ENCODE peak calls at places on chromosomes 3 and 15, in four cellular contexts. N, V, T and Q are unnamed samples.

GRCh38 chr15:36947035-36947719 is 153.2 kb downstream of the MEIS2 start:
- DNase-seq in T (no peak), N (no peak), V (no peak), Q (no peak)

GRCh38 chr3:72754582-72754981 is 93.7 kb downstream of the SHQ1 start:
- DNase-seq in V (no peak), N (no peak), T (no peak), Q (no peak)

GRCh38 chr3:10725067-10725466 is 91.0 kb upstream of the SLC6A11 start:
- DNase-seq in V (no peak), N (no peak), T (no peak), Q (no peak)

GRCh38 chr15:92068121-92068520 is 214.6 kb downstream of the SLCO3A1 start:
- DNase-seq in N (peak), V (no peak), T (no peak), Q (no peak)

GRCh38 chr3:190912736-190913135 is 50.2 kb upstream of the GMNC start:
- DNase-seq in N (no peak), T (no peak), V (no peak), Q (no peak)

GRCh38 chr3:69305011-69305410 is 80.9 kb downstream of the FRMD4B start:
- DNase-seq in T (no peak), N (no peak), V (no peak), Q (no peak)

GRCh38 chr15:82933576-82933975 is 18.9 kb downstream of the HOMER2 start:
- DNase-seq in N (no peak), V (no peak), T (no peak), Q (no peak)

GRCh38 chr15:83112233-83112958 is 5.0 kb downstream of the TM6SF1 start:
- DNase-seq in T (peak), V (no peak), N (no peak), Q (no peak)

GRCh38 chr3:18667552-18667951 is 242.4 kb upstream of the SATB1 start:
- DNase-seq in N (no peak), T (no peak), V (no peak), Q (no peak)

GRCh38 chr15:79948095-79948695 is 22.8 kb downstream of the BCL2A1 start:
- DNase-seq in T (peak), V (no peak), N (no peak), Q (peak)

GRCh38 chr15:32643907-32644445 is 2.5 kb downstream of the SCG5 start:
- DNase-seq in N (no peak), V (no peak), T (no peak), Q (no peak)

GRCh38 chr15:25565470-25566264 is 126.8 kb upstream of the UBE3A start:
- DNase-seq in V (no peak), N (no peak), T (no peak), Q (no peak)

GRCh38 chr3:179348325-179349013 is 960 bp downstream of the MFN1 start:
- DNase-seq in T (peak), V (peak), N (peak), Q (no peak)

GRCh38 chr15:75036269-75036668 is 12.9 kb downstream of the PPCDC start:
- DNase-seq in V (no peak), N (no peak), T (peak), Q (no peak)

GRCh38 chr3:69675773-69676660 is 63.2 kb upstream of the MITF start:
- DNase-seq in N (no peak), V (no peak), T (no peak), Q (no peak)

GRCh38 chr3:11080492-11080891 is 73.8 kb upstream of the HRH1 start:
- DNase-seq in N (no peak), T (no peak), V (no peak), Q (peak)

GRCh38 chr15:94246016-94246415 is 14.7 kb downstream of the MCTP2 start:
- DNase-seq in N (no peak), V (no peak), T (no peak), Q (no peak)

GRCh38 chr3:138862924-138863775 is 28.4 kb upstream of the PIK3CB start:
- DNase-seq in V (peak), N (no peak), T (peak), Q (peak)

GRCh38 chr3:70393881-70394612 is 81.6 kb upstream of the MDFIC2 start:
- DNase-seq in T (no peak), N (no peak), V (peak), Q (no peak)

GRCh38 chr15:52172869-52173268 is 18.3 kb downstream of the GNB5 start:
- DNase-seq in T (no peak), V (no peak), N (no peak), Q (no peak)

GRCh38 chr15:88385078-88385700 is 82.0 kb downstream of the MRPL46 start:
- DNase-seq in N (no peak), T (no peak), V (no peak), Q (peak)

GRCh38 chr3:178494376-178494775 is 41.9 kb upstream of the KCNMB2 start:
- DNase-seq in T (no peak), V (no peak), N (no peak), Q (no peak)

GRCh38 chr3:46065751-46066256 is 38.5 kb upstream of the XCR1 start:
- DNase-seq in V (no peak), N (no peak), T (no peak), Q (no peak)

GRCh38 chr3:194165619-194166018 is 29.7 kb downstream of the HES1 start:
- DNase-seq in N (no peak), V (peak), T (no peak), Q (no peak)

GRCh38 chr15:45705510-45706473 is 71.0 kb downstream of the SQOR start:
- DNase-seq in V (peak), N (peak), T (peak), Q (peak)

GRCh38 chr3:131976448-131976847 is 58.4 kb downstream of the CPNE4 start:
- DNase-seq in N (no peak), V (no peak), T (no peak), Q (no peak)

GRCh38 chr3:131973731-131974130 is 61.1 kb downstream of the CPNE4 start:
- DNase-seq in V (no peak), N (no peak), T (no peak), Q (no peak)

GRCh38 chr3:131977363-131977762 is 57.5 kb downstream of the CPNE4 start:
- DNase-seq in V (no peak), N (no peak), T (no peak), Q (no peak)

GRCh38 chr3:131972550-131972949 is 62.3 kb downstream of the CPNE4 start:
- DNase-seq in V (no peak), T (no peak), N (no peak), Q (no peak)

DNA sequence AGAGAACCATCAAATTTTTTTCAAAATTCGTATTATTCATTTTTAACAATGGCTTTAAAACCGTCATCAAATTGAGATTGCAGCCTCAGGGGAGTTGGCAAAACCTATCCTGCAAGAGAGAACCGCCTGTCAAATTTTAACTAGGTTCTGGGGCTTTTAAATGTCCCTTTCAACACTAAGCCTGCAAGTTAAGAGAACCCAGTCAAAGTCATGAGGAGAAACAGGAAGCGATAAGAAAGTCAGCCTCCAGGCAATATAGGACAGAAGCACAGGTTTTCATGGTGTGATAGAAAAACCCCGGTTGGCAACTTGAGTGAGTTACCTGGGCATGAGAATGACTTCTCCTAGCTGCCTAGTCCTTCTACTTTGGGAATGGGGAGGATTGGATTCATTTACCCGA is 59.8 kb downstream of the CPNE4 start:
- DNase-seq in V (no peak), N (no peak), T (no peak), Q (no peak)
- TF ChIP-seq ESRRA in V (no peak), N (no peak), T (no peak), Q (no peak)

DNA sequence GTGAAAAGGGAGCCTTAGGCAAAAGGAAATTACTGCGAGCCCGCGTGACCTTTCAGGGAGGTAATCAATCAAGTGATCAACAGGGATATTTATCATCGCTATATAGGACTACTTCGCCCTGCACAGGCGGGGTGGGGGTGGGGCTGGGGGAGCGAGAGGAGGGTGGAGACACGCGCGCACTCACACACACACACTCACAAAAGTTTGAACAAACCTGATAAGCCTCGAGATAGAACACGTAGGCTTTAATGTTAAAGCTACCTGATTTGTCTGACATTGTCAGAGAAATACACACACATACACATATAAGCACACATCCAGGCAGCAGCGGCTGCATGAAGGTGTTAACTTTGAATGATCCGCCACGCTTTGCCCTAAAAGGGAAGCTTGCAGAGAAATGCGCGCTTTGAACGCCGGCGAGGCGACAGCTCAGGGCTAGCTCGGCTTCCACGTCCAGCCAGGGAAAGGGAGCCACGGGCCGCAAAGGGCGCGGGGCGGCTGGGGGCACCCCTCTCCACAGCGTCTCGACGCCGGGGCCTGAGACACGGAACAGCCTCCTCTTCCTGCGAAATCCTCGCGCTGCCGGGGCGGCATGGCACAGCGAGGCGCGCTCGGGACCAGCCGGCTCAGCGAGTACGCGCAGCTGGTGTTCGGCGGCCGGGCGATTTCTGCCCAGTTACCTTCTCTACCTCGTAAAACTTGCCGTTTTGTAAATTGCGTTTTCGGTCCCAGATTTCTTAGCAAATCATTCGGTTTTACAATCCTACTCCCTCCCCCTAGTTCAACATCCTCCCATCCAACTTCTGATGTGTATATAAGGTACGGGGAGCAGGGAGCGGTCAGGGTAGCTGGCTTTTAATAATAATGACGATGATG is 4.8 kb upstream of the MECOM start:
- DNase-seq in V (no peak), T (no peak), N (no peak), Q (no peak)
- TF ChIP-seq REST in V (no peak), T (no peak), N (no peak), Q (no peak)

GRCh38 chr15:41856262-41856661 is 17.6 kb downstream of the PLA2G4B start:
- DNase-seq in N (no peak), T (no peak), V (no peak), Q (no peak)

GRCh38 chr15:41857316-41857715 is 18.7 kb downstream of the PLA2G4B start:
- DNase-seq in N (no peak), V (no peak), T (no peak), Q (no peak)

GRCh38 chr15:41860049-41860828 is 21.6 kb downstream of the PLA2G4B start:
- DNase-seq in V (peak), T (peak), N (no peak), Q (no peak)

GRCh38 chr15:41856716-41857115 is 18.1 kb downstream of the PLA2G4B start:
- DNase-seq in N (no peak), T (no peak), V (no peak), Q (no peak)

GRCh38 chr15:41858756-41859155 is 20.1 kb downstream of the PLA2G4B start:
- DNase-seq in V (no peak), T (no peak), N (no peak), Q (no peak)
- H3K27ac ChIP-seq in V (no peak), T (no peak), N (no peak), Q (no peak)

DNA sequence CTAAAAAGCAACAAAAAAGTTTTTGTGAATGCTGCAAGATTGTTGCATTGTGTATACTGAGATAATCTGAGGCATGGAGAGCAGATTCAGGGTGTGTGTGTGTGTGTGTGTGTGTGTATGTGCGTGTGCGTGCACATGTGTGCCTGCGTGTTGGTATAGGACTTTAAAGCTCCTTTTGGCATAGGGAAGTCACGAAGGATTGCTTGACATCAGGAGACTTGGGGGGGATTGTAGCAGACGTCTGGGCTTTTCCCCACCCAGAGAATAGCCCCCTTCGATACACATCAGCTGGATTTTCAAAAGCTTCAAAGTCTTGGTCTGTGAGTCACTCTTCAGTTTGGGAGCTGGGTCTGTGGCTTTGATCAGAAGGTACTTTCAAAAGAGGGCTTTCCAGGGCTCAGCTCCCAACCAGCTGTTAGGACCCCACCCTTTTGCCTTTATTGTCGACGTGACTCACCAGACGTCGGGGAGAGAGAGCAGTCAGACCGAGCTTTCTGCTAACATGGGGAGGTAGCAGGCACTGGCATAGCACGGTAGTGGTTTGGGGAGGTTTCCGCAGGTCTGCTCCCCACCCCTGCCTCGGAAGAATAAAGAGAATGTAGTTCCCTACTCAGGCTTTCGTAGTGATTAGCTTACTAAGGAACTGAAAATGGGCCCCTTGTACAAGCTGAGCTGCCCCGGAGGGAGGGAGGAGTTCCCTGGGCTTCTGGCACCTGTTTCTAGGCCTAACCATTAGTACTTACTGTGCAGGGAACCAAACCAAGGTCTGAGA is 4.7 kb downstream of the BHLHE40 start:
- DNase-seq in V (no peak), N (peak), T (peak), Q (peak)
- TF ChIP-seq ESRRA in V (no peak), N (peak), T (no peak), Q (no peak)

GRCh38 chr15:70272565-70273355 is 175.0 kb upstream of the TLE3 start:
- DNase-seq in N (no peak), V (no peak), T (no peak), Q (no peak)

GRCh38 chr15:70270752-70271111 is 173.0 kb upstream of the TLE3 start:
- DNase-seq in N (no peak), T (no peak), V (no peak), Q (no peak)

GRCh38 chr15:70269991-70270751 is 172.5 kb upstream of the TLE3 start:
- DNase-seq in V (no peak), N (no peak), T (no peak), Q (no peak)

GRCh38 chr15:70269331-70269911 is 171.7 kb upstream of the TLE3 start:
- DNase-seq in V (no peak), N (no peak), T (no peak), Q (no peak)

GRCh38 chr15:70271422-70272088 is 173.8 kb upstream of the TLE3 start:
- DNase-seq in V (no peak), T (no peak), N (no peak), Q (peak)
- TF ChIP-seq REST in V (no peak), T (no peak), N (no peak), Q (no peak)

GRCh38 chr15:98526094-98526493 is 122.2 kb upstream of the IGF1R start:
- DNase-seq in V (no peak), N (no peak), T (no peak), Q (no peak)
- H3K27ac ChIP-seq in V (no peak), N (no peak), T (no peak), Q (no peak)

GRCh38 chr3:99639579-99639978 is 1.2 kb downstream of the COL8A1 start:
- DNase-seq in V (no peak), T (no peak), N (no peak), Q (no peak)
- TF ChIP-seq ESRRA in V (no peak), T (no peak), N (no peak), Q (no peak)

GRCh38 chr3:58291671-58292338 is 14.2 kb upstream of the RPP14 start:
- DNase-seq in N (no peak), T (no peak), V (no peak), Q (no peak)
- TF ChIP-seq REST in N (no peak), T (no peak), V (no peak), Q (no peak)

GRCh38 chr3:15633766-15634588 is 32.4 kb downstream of the BTD start:
- DNase-seq in N (no peak), V (no peak), T (no peak), Q (no peak)

GRCh38 chr3:15637131-15637951 is 35.8 kb downstream of the BTD start:
- DNase-seq in N (peak), T (no peak), V (no peak), Q (no peak)

GRCh38 chr3:15634671-15635661 is 33.4 kb downstream of the BTD start:
- DNase-seq in N (no peak), V (no peak), T (no peak), Q (no peak)

GRCh38 chr3:15638193-15638890 is 36.8 kb downstream of the BTD start:
- DNase-seq in V (no peak), T (no peak), N (no peak), Q (no peak)

GRCh38 chr3:15636028-15636709 is 34.6 kb downstream of the BTD start:
- DNase-seq in T (no peak), N (no peak), V (no peak), Q (peak)
- H3K27ac ChIP-seq in T (no peak), N (peak), V (no peak), Q (peak)